ENCODE peak calls at places on chromosomes 12 and 14, in eight cellular contexts. One of them, this sample, is unnamed.

GRCh38 chr12:46664771-46665287 is 161.0 kb downstream of the SLC38A4 start:
- DNase-seq in adrenal gland: no peak
- DNase-seq in Peyer's patch: no peak
- DNase-seq in A549: peak; percentile 66
- DNase-seq in transverse colon: no peak
- DNase-seq in esophagus squamous epithelium: no peak
- DNase-seq in K562: peak; percentile 45
- DNase-seq in endothelial cell of umbilical vein: peak; percentile 91
- DNase-seq in this sample: no peak

GRCh38 chr14:68245146-68246073 is 425.8 kb downstream of the RAD51B start:
- DNase-seq in Peyer's patch: no peak
- DNase-seq in adrenal gland: peak; percentile 35
- DNase-seq in A549: no peak
- DNase-seq in transverse colon: no peak
- DNase-seq in esophagus squamous epithelium: no peak
- DNase-seq in endothelial cell of umbilical vein: no peak
- DNase-seq in K562: peak; percentile 61
- DNase-seq in this sample: peak; percentile 66

GRCh38 chr14:65169351-65169750 is 67.0 kb upstream of the MAX start:
- DNase-seq in esophagus squamous epithelium: no peak
- DNase-seq in transverse colon: no peak
- DNase-seq in A549: no peak
- DNase-seq in endothelial cell of umbilical vein: no peak
- DNase-seq in Peyer's patch: no peak
- DNase-seq in K562: no peak
- DNase-seq in adrenal gland: no peak
- DNase-seq in this sample: no peak

GRCh38 chr12:83537428-83538053 is 850.8 kb downstream of the TMTC2 start:
- DNase-seq in K562: no peak
- DNase-seq in Peyer's patch: no peak
- DNase-seq in A549: no peak
- DNase-seq in endothelial cell of umbilical vein: no peak
- DNase-seq in transverse colon: no peak
- DNase-seq in adrenal gland: no peak
- DNase-seq in esophagus squamous epithelium: no peak
- DNase-seq in this sample: no peak

GRCh38 chr12:65631621-65632111 is 192.6 kb upstream of the HMGA2 start:
- DNase-seq in transverse colon: no peak
- DNase-seq in adrenal gland: no peak
- DNase-seq in Peyer's patch: no peak
- DNase-seq in endothelial cell of umbilical vein: peak; percentile 94
- DNase-seq in esophagus squamous epithelium: no peak
- DNase-seq in A549: peak; percentile 58
- DNase-seq in K562: no peak
- DNase-seq in this sample: no peak

GRCh38 chr14:85587152-85587697 is 57.3 kb downstream of the FLRT2 start:
- DNase-seq in transverse colon: no peak
- DNase-seq in K562: no peak
- DNase-seq in A549: no peak
- DNase-seq in adrenal gland: no peak
- DNase-seq in Peyer's patch: no peak
- DNase-seq in endothelial cell of umbilical vein: no peak
- DNase-seq in esophagus squamous epithelium: no peak
- DNase-seq in this sample: no peak

GRCh38 chr12:87182696-87183233 is 846.4 kb downstream of the C12orf50 start:
- DNase-seq in A549: no peak
- DNase-seq in transverse colon: no peak
- DNase-seq in adrenal gland: no peak
- DNase-seq in esophagus squamous epithelium: no peak
- DNase-seq in Peyer's patch: no peak
- DNase-seq in endothelial cell of umbilical vein: no peak
- DNase-seq in K562: no peak
- DNase-seq in this sample: no peak

GRCh38 chr12:92827836-92828431 is 101.2 kb downstream of the EEA1 start:
- DNase-seq in A549: peak; percentile 36
- DNase-seq in esophagus squamous epithelium: no peak
- DNase-seq in adrenal gland: no peak
- DNase-seq in endothelial cell of umbilical vein: peak; percentile 69
- DNase-seq in Peyer's patch: no peak
- DNase-seq in K562: peak; percentile 61
- DNase-seq in transverse colon: peak; percentile 39
- DNase-seq in this sample: peak; percentile 43

GRCh38 chr12:42968426-42968825 is 378.9 kb upstream of the PRICKLE1 start:
- DNase-seq in A549: no peak
- DNase-seq in adrenal gland: no peak
- DNase-seq in endothelial cell of umbilical vein: peak; percentile 31
- DNase-seq in K562: no peak
- DNase-seq in Peyer's patch: no peak
- DNase-seq in esophagus squamous epithelium: no peak
- DNase-seq in transverse colon: no peak
- DNase-seq in this sample: no peak

GRCh38 chr14:52879958-52880357 is 70.9 kb downstream of the FERMT2 start:
- DNase-seq in A549: no peak
- DNase-seq in adrenal gland: no peak
- DNase-seq in K562: no peak
- DNase-seq in endothelial cell of umbilical vein: no peak
- DNase-seq in Peyer's patch: no peak
- DNase-seq in esophagus squamous epithelium: no peak
- DNase-seq in transverse colon: no peak
- DNase-seq in this sample: no peak

GRCh38 chr14:82720931-82721330 is 1187.3 kb upstream of the SEL1L start:
- DNase-seq in A549: no peak
- DNase-seq in K562: no peak
- DNase-seq in Peyer's patch: no peak
- DNase-seq in endothelial cell of umbilical vein: no peak
- DNase-seq in transverse colon: no peak
- DNase-seq in adrenal gland: no peak
- DNase-seq in esophagus squamous epithelium: no peak
- DNase-seq in this sample: no peak

GRCh38 chr12:62598846-62599245 is 132.2 kb downstream of the MON2 start:
- DNase-seq in K562: no peak
- DNase-seq in esophagus squamous epithelium: no peak
- DNase-seq in adrenal gland: no peak
- DNase-seq in A549: no peak
- DNase-seq in Peyer's patch: no peak
- DNase-seq in transverse colon: no peak
- DNase-seq in endothelial cell of umbilical vein: no peak
- DNase-seq in this sample: no peak

GRCh38 chr14:93137864-93138263 is 22.1 kb upstream of the ITPK1 start:
- DNase-seq in esophagus squamous epithelium: no peak
- DNase-seq in K562: peak; percentile 66
- DNase-seq in A549: no peak
- DNase-seq in Peyer's patch: no peak
- DNase-seq in endothelial cell of umbilical vein: no peak
- DNase-seq in transverse colon: peak; percentile 88
- DNase-seq in adrenal gland: peak; percentile 37
- DNase-seq in this sample: peak; percentile 62

GRCh38 chr14:91115986-91116385 is 2.1 kb downstream of the DGLUCY start:
- DNase-seq in Peyer's patch: no peak
- DNase-seq in A549: no peak
- DNase-seq in K562: no peak
- DNase-seq in transverse colon: no peak
- DNase-seq in endothelial cell of umbilical vein: peak; percentile 18
- DNase-seq in esophagus squamous epithelium: no peak
- DNase-seq in adrenal gland: no peak
- DNase-seq in this sample: peak; percentile 12

DNA sequence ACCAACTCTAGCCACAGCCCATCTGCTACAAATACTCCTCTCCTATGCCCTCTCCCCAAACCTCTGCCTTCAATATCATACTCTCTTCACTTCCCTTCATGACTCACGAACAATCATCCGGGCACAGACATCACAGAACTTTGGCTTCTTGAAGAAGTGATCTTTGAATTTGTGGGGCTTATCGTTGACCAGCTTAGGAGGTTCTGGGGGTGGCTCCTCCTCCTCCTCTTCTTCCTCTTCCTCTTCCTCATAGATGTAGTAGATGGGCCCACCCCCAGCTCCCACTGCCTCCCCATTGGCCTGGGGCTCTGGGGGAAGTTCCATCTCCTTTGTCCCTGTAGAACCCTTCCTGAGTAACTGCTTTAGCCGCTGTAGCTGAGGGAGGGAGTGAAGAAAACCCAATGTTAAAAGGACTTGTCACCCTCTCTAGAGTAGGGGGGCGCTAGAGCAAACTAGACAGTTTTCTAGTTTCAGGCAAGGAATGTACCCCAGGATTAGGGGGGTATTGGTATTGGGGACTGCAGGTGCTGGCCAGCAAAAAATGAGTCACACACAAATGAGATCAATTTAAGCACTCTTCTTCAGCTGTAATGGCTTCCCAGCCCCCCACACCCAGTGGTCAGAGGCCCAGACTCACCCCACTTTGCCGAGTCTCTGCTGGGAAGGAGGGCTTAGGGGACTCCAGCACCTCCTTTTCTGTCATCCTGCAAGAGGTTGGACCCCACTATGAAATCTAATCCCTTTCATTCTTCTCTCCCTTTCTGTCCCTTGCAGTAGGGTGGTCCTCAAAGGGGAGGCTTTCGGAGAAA is 1.8 kb downstream of the STAC3 start:
- DNase-seq in endothelial cell of umbilical vein: no peak
- DNase-seq in adrenal gland: no peak
- DNase-seq in esophagus squamous epithelium: no peak
- DNase-seq in K562: peak; percentile 76
- DNase-seq in Peyer's patch: no peak
- DNase-seq in A549: no peak
- DNase-seq in transverse colon: no peak
- DNase-seq in this sample: no peak
- TF ChIP-seq POLR2A in endothelial cell of umbilical vein: no peak
- TF ChIP-seq POLR2A in adrenal gland: no peak
- TF ChIP-seq POLR2A in esophagus squamous epithelium: no peak
- TF ChIP-seq POLR2A in K562: no peak
- TF ChIP-seq POLR2A in Peyer's patch: no peak
- TF ChIP-seq POLR2A in A549: no peak
- TF ChIP-seq POLR2A in transverse colon: no peak
- TF ChIP-seq POLR2A in this sample: no peak

DNA sequence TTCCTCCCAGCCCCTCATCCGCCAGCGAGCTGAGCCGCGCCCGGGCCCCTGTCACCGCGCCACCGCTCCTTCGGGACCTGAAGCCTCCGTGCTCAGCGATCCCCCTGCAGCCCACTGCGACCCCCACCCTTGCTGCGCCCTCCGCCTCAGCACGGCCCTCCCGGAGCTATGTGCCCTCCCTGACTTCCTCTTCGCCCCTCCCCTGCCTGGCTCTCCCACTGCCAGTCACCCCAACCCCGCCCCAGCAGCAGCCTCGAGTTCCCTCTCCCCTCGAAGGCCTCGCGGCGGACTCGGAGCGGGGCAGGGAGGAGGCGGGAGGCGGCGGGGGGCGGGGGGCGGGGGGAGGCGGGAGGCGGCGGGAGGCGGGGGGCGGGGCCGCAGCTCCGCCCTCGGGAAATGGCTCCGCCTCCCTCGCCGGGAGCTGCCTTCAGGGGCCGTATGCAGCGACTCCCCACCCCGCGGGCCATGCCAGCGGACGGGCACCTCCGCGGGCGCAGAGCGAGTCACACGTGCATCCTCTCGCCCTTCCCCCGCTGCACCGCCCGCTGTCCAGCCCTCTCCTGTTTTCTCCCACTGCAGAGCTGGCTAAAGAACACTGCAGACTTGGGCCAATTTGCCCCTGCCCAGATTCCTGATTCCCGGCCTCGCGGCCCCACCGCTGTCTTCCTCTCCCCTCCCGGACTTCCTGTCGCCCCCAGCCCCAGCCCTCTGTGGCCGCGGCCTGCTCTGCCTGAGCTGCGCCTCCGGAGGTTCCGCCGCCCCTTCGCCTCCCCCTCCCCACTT is 29.1 kb upstream of the ADIPOR2 start:
- DNase-seq in esophagus squamous epithelium: peak; percentile 62
- DNase-seq in endothelial cell of umbilical vein: peak; percentile 90
- DNase-seq in transverse colon: peak; percentile 95
- DNase-seq in K562: peak; percentile 86
- DNase-seq in A549: peak; percentile 83
- DNase-seq in adrenal gland: peak; percentile 97
- DNase-seq in Peyer's patch: peak; percentile 86
- DNase-seq in this sample: peak; percentile 95
- TF ChIP-seq POLR2A in esophagus squamous epithelium: no peak
- TF ChIP-seq POLR2A in endothelial cell of umbilical vein: no peak
- TF ChIP-seq POLR2A in transverse colon: peak; percentile 49
- TF ChIP-seq POLR2A in K562: peak; percentile 72
- TF ChIP-seq POLR2A in A549: peak; percentile 68
- TF ChIP-seq POLR2A in adrenal gland: peak; percentile 15
- TF ChIP-seq POLR2A in Peyer's patch: peak; percentile 86
- TF ChIP-seq POLR2A in this sample: peak; percentile 25

DNA sequence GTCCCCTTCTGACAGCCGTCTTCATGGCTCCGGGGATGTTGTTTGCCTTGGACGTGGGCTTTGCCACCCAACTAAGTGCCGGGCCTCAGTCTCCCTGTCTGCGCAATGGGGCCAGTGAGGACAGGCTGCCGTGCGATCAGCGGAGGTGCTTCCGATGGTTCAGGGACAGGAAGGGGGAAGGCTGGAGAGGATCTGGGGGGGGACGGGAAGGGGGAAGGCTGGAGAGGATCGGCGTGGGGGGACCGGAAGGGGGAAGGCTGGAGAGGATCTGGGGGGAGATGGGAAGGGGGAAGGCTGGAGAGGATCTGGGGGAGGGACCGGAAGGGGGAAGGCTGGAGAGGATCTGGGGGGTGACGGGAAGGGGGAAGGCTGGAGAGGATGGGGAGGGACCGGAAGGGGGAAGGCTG is 3.4 kb downstream of the MMP17 start:
- DNase-seq in Peyer's patch: no peak
- DNase-seq in adrenal gland: no peak
- DNase-seq in endothelial cell of umbilical vein: no peak
- DNase-seq in A549: no peak
- DNase-seq in K562: no peak
- DNase-seq in esophagus squamous epithelium: no peak
- DNase-seq in transverse colon: no peak
- DNase-seq in this sample: no peak
- TF ChIP-seq POLR2A in Peyer's patch: no peak
- TF ChIP-seq POLR2A in adrenal gland: no peak
- TF ChIP-seq POLR2A in endothelial cell of umbilical vein: no peak
- TF ChIP-seq POLR2A in A549: no peak
- TF ChIP-seq POLR2A in K562: no peak
- TF ChIP-seq POLR2A in esophagus squamous epithelium: no peak
- TF ChIP-seq POLR2A in transverse colon: no peak
- TF ChIP-seq POLR2A in this sample: no peak

DNA sequence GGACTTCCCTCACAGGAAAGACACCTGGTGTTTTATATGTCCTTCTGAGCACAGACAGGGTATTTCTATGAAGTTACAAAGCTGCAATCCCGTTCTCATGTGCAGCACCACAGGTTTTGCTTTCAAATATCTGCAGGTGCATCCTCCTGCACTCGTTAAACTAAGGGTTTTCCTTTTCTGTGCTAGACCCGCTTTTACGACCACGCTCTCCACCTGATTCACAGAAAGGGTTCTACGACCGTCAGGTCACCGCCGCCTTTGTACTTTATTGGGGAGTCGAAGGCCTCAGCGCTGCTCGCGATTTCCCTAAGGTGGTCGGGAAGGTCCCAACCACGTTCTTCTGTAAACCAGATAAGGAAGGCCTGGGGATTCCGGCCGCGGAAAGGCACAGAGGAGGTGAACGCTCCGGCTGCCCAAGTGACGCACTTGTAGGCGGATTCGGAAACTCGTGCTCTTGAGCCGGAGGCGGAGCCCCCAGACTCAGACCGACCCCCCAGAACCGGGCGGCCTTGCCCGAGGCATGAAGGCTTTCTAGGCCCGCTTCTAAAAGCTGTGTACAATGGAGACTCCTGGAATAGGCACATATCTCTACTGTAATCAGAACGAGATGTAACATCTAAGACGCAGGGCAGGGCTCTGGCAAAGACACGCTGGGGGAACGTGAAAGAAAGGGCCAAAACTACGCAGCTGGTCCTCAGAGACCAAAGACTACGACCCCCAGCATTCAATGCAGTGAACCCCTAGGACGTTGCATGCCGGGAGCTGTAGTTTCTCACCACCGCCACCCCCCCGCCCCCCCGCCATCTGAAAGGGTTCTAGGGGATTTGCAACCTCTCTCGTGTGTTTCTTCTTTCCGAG is 930 bp upstream of the HSP90B1 start:
- DNase-seq in A549: peak; percentile 92
- DNase-seq in adrenal gland: peak; percentile 92
- DNase-seq in K562: peak; percentile 92
- DNase-seq in endothelial cell of umbilical vein: peak; percentile 92
- DNase-seq in esophagus squamous epithelium: peak; percentile 84
- DNase-seq in Peyer's patch: peak; percentile 86
- DNase-seq in transverse colon: peak; percentile 83
- DNase-seq in this sample: peak; percentile 94
- TF ChIP-seq POLR2A in A549: peak; percentile 72
- TF ChIP-seq POLR2A in adrenal gland: peak; percentile 66
- TF ChIP-seq POLR2A in K562: peak; percentile 74
- TF ChIP-seq POLR2A in endothelial cell of umbilical vein: peak; percentile 69
- TF ChIP-seq POLR2A in esophagus squamous epithelium: no peak
- TF ChIP-seq POLR2A in Peyer's patch: peak; percentile 62
- TF ChIP-seq POLR2A in transverse colon: peak; percentile 68
- TF ChIP-seq POLR2A in this sample: peak; percentile 30

This sample was measured in erythroblast.